ENCODE peak calls at places on chromosomes 16 and 17, in nine cellular contexts. W is AG09309, X is cardiac fibroblast, U is body of pancreas, M is heart right ventricle, F is stomach, A is bronchial epithelial cell, P is OCI-LY7, N is tibial artery. Z is an unnamed sample.

GRCh38 chr17:63694229-63694973 is 5.5 kb downstream of the LIMD2 start:
- DNase-seq in M (no peak), F (no peak), N (no peak), X (no peak), U (no peak), P (peak; percentile 37), A (no peak), W (no peak), Z (no peak)

GRCh38 chr16:64654137-64654652 is 467.7 kb downstream of the CDH11 start:
- DNase-seq in W (no peak), F (no peak), A (no peak), N (no peak), P (no peak), X (peak; percentile 56), M (no peak), U (no peak), Z (peak; percentile 7)

GRCh38 chr16:4298761-4299522 is 16.9 kb upstream of the GLIS2 start:
- DNase-seq in P (no peak), F (peak; percentile 83), M (peak; percentile 73), A (peak; percentile 91), W (peak; percentile 69), X (peak; percentile 94), U (peak; percentile 76), N (no peak), Z (peak; percentile 80)

GRCh38 chr17:6796887-6797490 is 21.0 kb downstream of the FBXO39 start:
- DNase-seq in W (peak; percentile 31), N (no peak), U (no peak), M (no peak), P (no peak), F (no peak), A (peak; percentile 96), X (peak; percentile 76), Z (no peak)

GRCh38 chr16:52861614-52862022 is 191.1 kb downstream of the CHD9NB start:
- DNase-seq in N (no peak), U (no peak), M (no peak), P (no peak), X (no peak), A (peak; percentile 33), W (no peak), F (no peak), Z (no peak)

GRCh38 chr17:38702900-38703741 is 2.0 kb upstream of the MLLT6 start:
- DNase-seq in A (no peak), U (no peak), W (no peak), P (peak; percentile 52), M (peak; percentile 33), N (no peak), X (no peak), F (peak; percentile 39), Z (no peak)

GRCh38 chr16:96935-97381 is 18.9 kb downstream of the MPG start:
- DNase-seq in W (no peak), M (peak; percentile 87), X (peak; percentile 89), A (peak; percentile 78), P (peak; percentile 92), N (peak; percentile 96), U (peak; percentile 88), F (peak; percentile 92), Z (peak; percentile 74)

GRCh38 chr17:73291260-73291801 is 20.5 kb downstream of the CDC42EP4 start:
- DNase-seq in W (no peak), M (peak; percentile 63), F (peak; percentile 73), N (peak; percentile 86), X (peak; percentile 90), U (peak; percentile 68), P (no peak), A (peak; percentile 78), Z (peak; percentile 77)

GRCh38 chr16:72129976-72130656 is 36.5 kb downstream of the DHX38 start:
- DNase-seq in P (peak; percentile 8), U (no peak), M (no peak), N (no peak), F (no peak), W (no peak), X (no peak), A (no peak), Z (no peak)

GRCh38 chr17:68435361-68435760 is 21.9 kb downstream of the WIPI1 start:
- DNase-seq in N (no peak), A (no peak), X (no peak), U (no peak), P (no peak), F (no peak), W (no peak), M (no peak), Z (no peak)

GRCh38 chr17:42362245-42362961 is 25.8 kb downstream of the STAT3 start:
- DNase-seq in M (no peak), W (no peak), F (no peak), X (no peak), P (no peak), A (no peak), N (no peak), U (peak; percentile 20), Z (no peak)

GRCh38 chr17:31566992-31567373 is 175.5 kb downstream of the RAB11FIP4 start:
- DNase-seq in X (no peak), A (no peak), M (no peak), P (no peak), N (no peak), F (no peak), U (no peak), W (no peak), Z (no peak)

GRCh38 chr16:23061669-23062068 is 87.6 kb downstream of the USP31 start:
- DNase-seq in A (no peak), M (no peak), P (no peak), W (no peak), U (no peak), X (no peak), N (no peak), F (no peak), Z (no peak)

GRCh38 chr16:49531425-49531824 is 157.8 kb downstream of the C16orf78 start:
- DNase-seq in X (no peak), P (no peak), A (no peak), U (no peak), M (no peak), W (no peak), F (no peak), N (no peak), Z (no peak)

GRCh38 chr16:56987692-56988091 is 1.7 kb upstream of the NLRC5 start:
- DNase-seq in W (no peak), N (no peak), A (no peak), U (no peak), X (no peak), M (no peak), F (no peak), P (no peak), Z (no peak)
- TF ChIP-seq CTCF in W (no peak), N (no peak), A (no peak), U (no peak), X (no peak), M (no peak), F (no peak), P (no peak), Z (no peak)

GRCh38 chr17:82098169-82098938 is at the start of gene FASN:
- DNase-seq in X (peak; percentile 95), F (peak; percentile 97), W (peak; percentile 73), M (peak; percentile 95), N (peak; percentile 93), P (peak; percentile 100), A (peak; percentile 79), U (peak; percentile 94), Z (peak; percentile 91)
- TF ChIP-seq CTCF in X (peak; percentile 39), F (no peak), W (peak; percentile 57), M (peak; percentile 29), N (peak; percentile 46), P (peak; percentile 70), A (peak; percentile 63), U (peak; percentile 60), Z (peak; percentile 41)

DNA sequence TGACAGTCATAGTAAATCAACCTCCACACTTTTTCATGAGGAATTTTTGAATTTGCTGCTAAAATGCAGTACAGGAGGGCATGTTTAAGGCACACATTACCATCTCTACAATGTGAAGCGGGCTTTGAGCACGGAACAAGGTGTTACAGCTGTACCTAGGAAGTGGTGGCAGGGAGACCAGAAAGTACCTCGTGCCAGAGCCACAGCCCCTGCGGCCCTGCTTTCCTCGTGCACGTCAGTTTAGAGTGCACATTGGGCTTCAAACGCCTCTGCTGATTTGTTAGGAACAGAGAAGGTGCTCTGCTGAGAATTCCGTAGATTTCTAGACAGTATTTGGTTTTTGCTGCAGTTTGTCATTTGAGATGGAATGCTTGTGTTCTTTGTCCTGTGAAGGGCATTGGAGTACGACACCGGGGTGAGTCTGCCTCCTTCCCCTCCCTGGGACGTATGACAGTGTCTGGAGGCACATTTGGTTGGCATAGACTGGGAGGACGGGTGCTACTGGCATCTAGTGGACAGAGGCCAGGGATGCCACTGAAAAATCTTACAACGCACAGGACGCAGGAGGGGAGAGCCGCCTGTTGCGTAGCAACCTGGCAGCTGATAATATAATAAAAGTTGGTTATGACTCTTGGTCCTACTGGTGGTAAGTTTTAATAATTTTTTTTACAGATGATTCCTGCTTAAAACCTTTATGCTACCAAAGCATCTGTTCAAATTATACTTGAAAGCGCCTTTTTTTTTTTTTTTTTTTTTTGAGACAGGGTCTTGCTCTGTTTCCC is 9.1 kb downstream of the FOXK2 start:
- DNase-seq in A (peak; percentile 78), N (peak; percentile 59), W (no peak), X (no peak), P (peak; percentile 55), F (peak; percentile 33), M (peak; percentile 70), U (peak; percentile 57), Z (no peak)
- TF ChIP-seq CTCF in A (peak; percentile 78), N (peak; percentile 44), W (peak; percentile 58), X (peak; percentile 18), P (peak; percentile 70), F (no peak), M (peak; percentile 39), U (peak; percentile 52), Z (peak; percentile 24)

GRCh38 chr17:14356043-14356637 is 55.3 kb downstream of the HS3ST3B1 start:
- DNase-seq in P (no peak), W (no peak), N (no peak), U (no peak), F (no peak), A (no peak), M (no peak), X (no peak), Z (no peak)

GRCh38 chr17:14361945-14362508 is 61.1 kb downstream of the HS3ST3B1 start:
- DNase-seq in F (no peak), N (no peak), U (no peak), P (no peak), A (no peak), W (no peak), M (no peak), X (no peak), Z (no peak)

GRCh38 chr17:14360851-14361250 is 60.0 kb downstream of the HS3ST3B1 start:
- DNase-seq in X (no peak), P (peak; percentile 29), N (no peak), M (no peak), A (no peak), U (no peak), F (no peak), W (no peak), Z (no peak)

GRCh38 chr17:14361470-14361869 is 60.6 kb downstream of the HS3ST3B1 start:
- DNase-seq in X (no peak), W (no peak), M (no peak), U (no peak), N (no peak), P (no peak), F (no peak), A (no peak), Z (no peak)

GRCh38 chr17:14359251-14359939 is 58.5 kb downstream of the HS3ST3B1 start:
- DNase-seq in W (no peak), M (peak; percentile 5), U (no peak), P (peak; percentile 93), A (no peak), N (no peak), X (no peak), F (no peak), Z (no peak)
- TF ChIP-seq CTCF in W (no peak), M (no peak), U (no peak), P (peak; percentile 73), A (no peak), N (no peak), X (no peak), F (no peak), Z (no peak)